ENCODE peak calls at places on chromosomes 12 and 14, in nine cellular contexts. G, L, Z, E, W, K, V, J and X are unnamed samples.
A peak's percentile ranks its signal among the peaks of the same experiment; 100 is the strongest.

GRCh38 chr12:120159509-120160237 is 34.8 kb downstream of the GCN1 start:
- DNase-seq in G (no peak), L (no peak), Z (no peak), E (no peak), W (no peak), K (no peak), V (no peak), J (no peak), X (no peak)

GRCh38 chr12:106135075-106135474 is 3.7 kb downstream of the NUAK1 start:
- DNase-seq in G (no peak), L (no peak), Z (no peak), E (no peak), W (no peak), K (peak; percentile 17), V (peak; percentile 72), J (no peak), X (peak; percentile 54)

GRCh38 chr14:31449971-31450610 is 7.2 kb downstream of the DTD2 start:
- DNase-seq in G (no peak), L (no peak), Z (no peak), E (no peak), W (no peak), K (peak; percentile 58), V (peak; percentile 26), J (no peak), X (peak; percentile 46)

GRCh38 chr14:69755299-69755698 is 11.6 kb upstream of the SRSF5 start:
- DNase-seq in G (no peak), L (no peak), Z (no peak), E (no peak), W (no peak), K (no peak), V (no peak), J (no peak), X (no peak)

GRCh38 chr12:49017764-49018281 is 753 bp downstream of the PRKAG1 start:
- DNase-seq in G (peak; percentile 47), L (no peak), Z (no peak), E (no peak), W (no peak), K (peak; percentile 70), V (peak; percentile 42), J (peak; percentile 68), X (peak; percentile 42)

GRCh38 chr14:91270188-91270587 is 25.7 kb upstream of the GPR68 start:
- DNase-seq in G (no peak), L (no peak), Z (no peak), E (no peak), W (no peak), K (no peak), V (no peak), J (no peak), X (no peak)

GRCh38 chr12:130620756-130621155 is 95.3 kb downstream of the RIMBP2 start:
- DNase-seq in G (no peak), L (no peak), Z (no peak), E (no peak), W (no peak), K (no peak), V (no peak), J (no peak), X (no peak)

GRCh38 chr12:64256166-64256800 is 34.2 kb upstream of the KICS2 start:
- DNase-seq in G (peak; percentile 78), L (peak; percentile 40), Z (no peak), E (no peak), W (no peak), K (peak; percentile 65), V (peak; percentile 59), J (no peak), X (peak; percentile 76)

GRCh38 chr12:50579757-50580267 is 75.0 kb downstream of the DIP2B start:
- DNase-seq in G (no peak), L (no peak), Z (no peak), E (no peak), W (no peak), K (no peak), V (peak; percentile 14), J (no peak), X (peak; percentile 30)